ENCODE peak calls at places on chromosomes 6 and 20, in ten cellular contexts. P is heart left ventricle; E is putamen; H is natural killer cell; K is T-cell; Y is stimulated activated naive CD8-positive, alpha-beta T cell treated with anti-CD3 and anti-CD28 coated beads, Interleukin-15, Interleukin-2, amounts not matched to agents 100 U/mL and 50 U/mL, for 24 hours; O is B cell; G is Kasumi-1; Q is AG08395; M is activated CD4-positive, alpha-beta memory T cell treated with anti-CD3 and anti-CD28 coated beads, Interleukin-2, amount 10 ng/mL, durations not matched to agents 7 days and 5 days. I is an unnamed sample.

GRCh38 chr6:5666695-5667094 is 340.0 kb downstream of the NRN1 start:
- DNase-seq in P (no peak), E (no peak), H (no peak), K (no peak), Y (no peak), O (no peak), G (no peak), Q (no peak), M (no peak), I (no peak)

GRCh38 chr6:45724511-45724910 is 291.1 kb downstream of the CLIC5 start:
- DNase-seq in P (no peak), E (no peak), H (no peak), K (no peak), Y (no peak), O (no peak), G (no peak), Q (peak), M (no peak), I (peak)

GRCh38 chr6:133814797-133815196 is 74.1 kb upstream of the TCF21 start:
- DNase-seq in P (no peak), E (peak), H (no peak), K (no peak), Y (peak), O (no peak), G (no peak), Q (peak), M (no peak), I (no peak)

GRCh38 chr20:18705906-18706305 is 107.7 kb upstream of the SCP2D1 start:
- DNase-seq in P (no peak), E (no peak), H (no peak), K (no peak), Y (no peak), O (no peak), G (no peak), Q (no peak), M (no peak), I (no peak)

GRCh38 chr6:140789466-140789865 is 1343.3 kb upstream of the GJE1 start:
- DNase-seq in P (no peak), E (no peak), H (no peak), K (no peak), Y (no peak), O (no peak), G (no peak), Q (no peak), M (no peak), I (no peak)

GRCh38 chr6:167719920-167720319 is 106.8 kb upstream of the AFDN start:
- DNase-seq in P (no peak), E (no peak), H (no peak), K (no peak), Y (no peak), O (no peak), G (no peak), Q (no peak), M (no peak), I (no peak)

GRCh38 chr6:20534906-20535305 is 649 bp downstream of the CDKAL1 start:
- DNase-seq in P (no peak), E (no peak), H (no peak), K (peak), Y (no peak), O (no peak), G (no peak), Q (peak), M (peak), I (no peak)

GRCh38 chr6:56488281-56488680 is 154.4 kb downstream of the DST start:
- DNase-seq in P (no peak), E (no peak), H (no peak), K (no peak), Y (no peak), O (no peak), G (no peak), Q (no peak), M (no peak), I (no peak)

GRCh38 chr6:163617549-163617948 is 203.0 kb downstream of the QKI start:
- DNase-seq in P (no peak), E (no peak), H (no peak), K (no peak), Y (no peak), O (no peak), G (no peak), Q (no peak), M (no peak), I (no peak)

GRCh38 chr20:61436674-61437279 is 184.7 kb downstream of the CDH4 start:
- DNase-seq in P (no peak), E (peak), H (no peak), K (no peak), Y (no peak), O (peak), G (no peak), Q (peak), M (no peak), I (no peak)

GRCh38 chr6:70312165-70312564 is 9.3 kb upstream of the COL9A1 start:
- DNase-seq in P (no peak), E (no peak), H (no peak), K (no peak), Y (no peak), O (no peak), G (no peak), Q (peak), M (no peak), I (no peak)

I was measured in mesothelial cell of epicardium.